ENCODE peak calls at places on chromosomes 12 and 14, in four cellular contexts. J is brain microvascular endothelial cell; B is activated CD4-positive, alpha-beta T cell treated with anti-CD3 and anti-CD28 coated beads, Interleukin-2, amount 50 U/mL, for 4 hours; O is HuH-7. S is an unnamed sample.

GRCh38 chr12:115174928-115175327 is 491.0 kb upstream of the TBX3 start:
- DNase-seq in J (no peak), B (no peak), O (no peak), S (no peak)

GRCh38 chr12:1212529-1212928 is 221.5 kb downstream of the ERC1 start:
- DNase-seq in J (no peak), B (no peak), O (no peak), S (no peak)

GRCh38 chr12:15540469-15540872 is 218.2 kb downstream of the PTPRO start:
- DNase-seq in J (peak; percentile 16), B (no peak), O (no peak), S (peak; percentile 48)

GRCh38 chr14:51484491-51484890 is 167.2 kb upstream of the FRMD6 start:
- DNase-seq in J (no peak), B (no peak), O (no peak), S (no peak)

GRCh38 chr12:65496617-65497016 is 218.1 kb downstream of the MSRB3 start:
- DNase-seq in J (no peak), B (no peak), O (no peak), S (no peak)

GRCh38 chr12:106097011-106097410 is 41.7 kb downstream of the NUAK1 start:
- DNase-seq in J (peak; percentile 49), B (no peak), O (no peak), S (no peak)

GRCh38 chr14:31206536-31207286 is 882 bp downstream of the HECTD1 start:
- DNase-seq in J (peak; percentile 1), B (peak; percentile 28), O (peak; percentile 71), S (no peak)

GRCh38 chr12:31749024-31749704 is 20.3 kb upstream of the AMN1 start:
- DNase-seq in J (peak; percentile 93), B (peak; percentile 62), O (peak; percentile 77), S (peak; percentile 100)

GRCh38 chr14:105534586-105534985 is 8.2 kb downstream of the TMEM121 start:
- DNase-seq in J (no peak), B (no peak), O (no peak), S (no peak)

GRCh38 chr12:49296836-49297694 is 2.1 kb downstream of the PRPH start:
- DNase-seq in J (no peak), B (peak; percentile 11), O (peak; percentile 89), S (no peak)

S was measured in A172.